ENCODE peak calls at places on chromosome 4, in five cellular contexts. One of them, this sample, is unnamed. For H3K9me3, the result is how much of the 10 kb centered on the place peaks cover.

GRCh38 chr4:73945674-73946449 is 36.0 kb downstream of the PF4 start:
- DNase-seq in A673: no peak
- DNase-seq in adrenal gland: no peak
- DNase-seq in effector memory CD4-positive, alpha-beta T cell: no peak
- DNase-seq in heart left ventricle: no peak
- DNase-seq in this sample: no peak

GRCh38 chr4:181416966-181417365 is 826.2 kb upstream of the TENM3 start:
- DNase-seq in adrenal gland: no peak
- DNase-seq in heart left ventricle: no peak
- DNase-seq in effector memory CD4-positive, alpha-beta T cell: no peak
- DNase-seq in A673: no peak
- DNase-seq in this sample: no peak

GRCh38 chr4:22428441-22428840 is 87.4 kb downstream of the ADGRA3 start:
- DNase-seq in heart left ventricle: no peak
- DNase-seq in adrenal gland: no peak
- DNase-seq in effector memory CD4-positive, alpha-beta T cell: no peak
- DNase-seq in A673: no peak
- DNase-seq in this sample: no peak

GRCh38 chr4:74499986-74500781 is 55.2 kb downstream of the AREG start:
- DNase-seq in effector memory CD4-positive, alpha-beta T cell: no peak
- DNase-seq in heart left ventricle: no peak
- DNase-seq in adrenal gland: no peak
- DNase-seq in A673: no peak
- DNase-seq in this sample: no peak

GRCh38 chr4:54017308-54017707 is 47.1 kb downstream of the CHIC2 start:
- DNase-seq in A673: no peak
- DNase-seq in adrenal gland: no peak
- DNase-seq in heart left ventricle: no peak
- DNase-seq in effector memory CD4-positive, alpha-beta T cell: no peak
- DNase-seq in this sample: no peak

GRCh38 chr4:124483043-124483906 is 229.3 kb downstream of the ANKRD50 start:
- DNase-seq in A673: peak
- DNase-seq in effector memory CD4-positive, alpha-beta T cell: no peak
- DNase-seq in heart left ventricle: no peak
- DNase-seq in adrenal gland: no peak
- DNase-seq in this sample: no peak

GRCh38 chr4:10082047-10082446 is 34.6 kb downstream of the WDR1 start:
- DNase-seq in effector memory CD4-positive, alpha-beta T cell: no peak
- DNase-seq in heart left ventricle: peak
- DNase-seq in A673: no peak
- DNase-seq in adrenal gland: peak
- DNase-seq in this sample: peak

GRCh38 chr4:779555-779954 is 46.4 kb downstream of the CPLX1 start:
- DNase-seq in adrenal gland: no peak
- DNase-seq in effector memory CD4-positive, alpha-beta T cell: no peak
- DNase-seq in heart left ventricle: no peak
- DNase-seq in A673: no peak
- DNase-seq in this sample: no peak

GRCh38 chr4:153217440-153217839 is 13.2 kb downstream of the TRIM2 start:
- DNase-seq in A673: no peak
- DNase-seq in effector memory CD4-positive, alpha-beta T cell: no peak
- DNase-seq in adrenal gland: no peak
- DNase-seq in heart left ventricle: no peak
- DNase-seq in this sample: no peak

GRCh38 chr4:106268731-106269272 is 47.2 kb downstream of the TBCK start:
- DNase-seq in adrenal gland: no peak
- DNase-seq in effector memory CD4-positive, alpha-beta T cell: no peak
- DNase-seq in A673: no peak
- DNase-seq in heart left ventricle: no peak
- DNase-seq in this sample: no peak

GRCh38 chr4:109590841-109591357 is 30.9 kb downstream of the MCUB start:
- DNase-seq in heart left ventricle: no peak
- DNase-seq in adrenal gland: no peak
- DNase-seq in A673: no peak
- DNase-seq in effector memory CD4-positive, alpha-beta T cell: no peak
- DNase-seq in this sample: no peak

GRCh38 chr4:4387531-4388311 is 819 bp downstream of the NSG1 start:
- DNase-seq in adrenal gland: peak
- DNase-seq in A673: no peak
- DNase-seq in effector memory CD4-positive, alpha-beta T cell: no peak
- DNase-seq in heart left ventricle: no peak
- DNase-seq in this sample: no peak

DNA sequence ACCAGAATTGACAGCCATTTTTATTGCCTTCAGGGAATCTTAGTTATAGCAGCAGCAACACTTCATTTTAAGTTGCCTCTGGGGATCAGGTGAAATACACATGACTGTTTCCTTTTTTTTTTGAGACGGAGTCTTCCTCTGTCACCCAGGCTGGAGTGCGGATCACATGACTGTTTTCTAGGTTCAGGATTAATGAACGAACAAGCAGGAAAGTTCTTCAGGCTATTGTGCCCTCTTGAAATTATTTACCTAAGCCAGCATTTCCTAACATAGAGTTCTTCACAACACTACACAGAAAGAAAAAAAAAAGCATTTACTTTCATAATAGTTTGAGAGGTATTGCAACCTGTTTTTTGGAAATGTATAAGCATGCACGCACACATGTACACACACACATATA is 2032.8 kb downstream of the PCDH7 start:
- DNase-seq in A673: no peak
- DNase-seq in heart left ventricle: no peak
- DNase-seq in adrenal gland: no peak
- DNase-seq in effector memory CD4-positive, alpha-beta T cell: no peak
- DNase-seq in this sample: no peak
- H3K9me3 ChIP-seq in A673: under half
- H3K9me3 ChIP-seq in heart left ventricle: under half
- H3K9me3 ChIP-seq in adrenal gland: under half
- H3K9me3 ChIP-seq in effector memory CD4-positive, alpha-beta T cell: under half
- H3K9me3 ChIP-seq in this sample: under half

GRCh38 chr4:168633474-168633873 is 136.6 kb downstream of the PALLD start:
- DNase-seq in heart left ventricle: no peak
- DNase-seq in effector memory CD4-positive, alpha-beta T cell: no peak
- DNase-seq in A673: no peak
- DNase-seq in adrenal gland: no peak
- DNase-seq in this sample: no peak
- H3K4me3 ChIP-seq in heart left ventricle: peak
- H3K4me3 ChIP-seq in effector memory CD4-positive, alpha-beta T cell: no peak
- H3K4me3 ChIP-seq in A673: peak
- H3K4me3 ChIP-seq in adrenal gland: no peak
- H3K4me3 ChIP-seq in this sample: no peak

GRCh38 chr4:186809070-186809469 is 85.4 kb upstream of the FAT1 start:
- DNase-seq in effector memory CD4-positive, alpha-beta T cell: no peak
- DNase-seq in adrenal gland: no peak
- DNase-seq in heart left ventricle: no peak
- DNase-seq in A673: no peak
- DNase-seq in this sample: no peak

GRCh38 chr4:186813377-186814068 is 89.9 kb upstream of the FAT1 start:
- DNase-seq in A673: no peak
- DNase-seq in heart left ventricle: no peak
- DNase-seq in adrenal gland: no peak
- DNase-seq in effector memory CD4-positive, alpha-beta T cell: no peak
- DNase-seq in this sample: no peak

GRCh38 chr4:186814535-186814934 is 90.9 kb upstream of the FAT1 start:
- DNase-seq in A673: no peak
- DNase-seq in heart left ventricle: no peak
- DNase-seq in effector memory CD4-positive, alpha-beta T cell: no peak
- DNase-seq in adrenal gland: no peak
- DNase-seq in this sample: no peak

GRCh38 chr4:186810613-186811150 is 87.0 kb upstream of the FAT1 start:
- DNase-seq in effector memory CD4-positive, alpha-beta T cell: no peak
- DNase-seq in heart left ventricle: no peak
- DNase-seq in adrenal gland: no peak
- DNase-seq in A673: peak
- DNase-seq in this sample: no peak

GRCh38 chr4:186812592-186812991 is 88.9 kb upstream of the FAT1 start:
- DNase-seq in A673: no peak
- DNase-seq in adrenal gland: no peak
- DNase-seq in heart left ventricle: no peak
- DNase-seq in effector memory CD4-positive, alpha-beta T cell: no peak
- DNase-seq in this sample: no peak
- H3K9me3 ChIP-seq in A673: under half
- H3K9me3 ChIP-seq in adrenal gland: under half
- H3K9me3 ChIP-seq in heart left ventricle: under half
- H3K9me3 ChIP-seq in effector memory CD4-positive, alpha-beta T cell: under half
- H3K9me3 ChIP-seq in this sample: under half

DNA sequence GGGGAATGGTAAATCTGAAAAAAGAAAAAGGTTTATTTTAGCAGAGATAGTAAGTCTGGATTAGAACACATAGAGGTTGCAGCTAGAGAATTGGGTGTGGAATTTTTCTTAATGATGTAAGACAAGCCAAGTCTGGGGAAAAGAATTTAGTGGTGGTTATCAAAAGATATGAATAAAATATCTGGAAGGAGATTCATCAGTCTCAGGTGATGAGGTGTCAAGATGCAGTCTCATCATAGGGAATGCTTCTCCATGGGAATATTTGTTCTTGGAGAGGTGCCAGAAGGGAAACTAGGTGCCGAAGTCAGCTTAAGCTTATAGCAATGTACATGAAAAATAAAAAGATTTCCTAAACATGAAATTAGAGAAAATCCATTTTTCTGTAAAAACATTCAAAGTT is 504.1 kb upstream of the NR3C2 start:
- DNase-seq in A673: no peak
- DNase-seq in effector memory CD4-positive, alpha-beta T cell: no peak
- DNase-seq in adrenal gland: no peak
- DNase-seq in heart left ventricle: no peak
- DNase-seq in this sample: no peak
- H3K4me3 ChIP-seq in A673: no peak
- H3K4me3 ChIP-seq in effector memory CD4-positive, alpha-beta T cell: no peak
- H3K4me3 ChIP-seq in adrenal gland: no peak
- H3K4me3 ChIP-seq in heart left ventricle: no peak
- H3K4me3 ChIP-seq in this sample: no peak